ENCODE peak calls at places on chromosomes 16 and 17, in eight cellular contexts. J is uterus, Q is tibial nerve, V is GM12878, T is BJ, C is H7, U is SJSA1, G is colonic mucosa. L is an unnamed sample. For H3K36me3, the result is how much of the 10 kb centered on the place peaks cover.

GRCh38 chr16:25403852-25404251 is 146.2 kb upstream of the ZKSCAN2 start:
- DNase-seq in J (no peak), Q (no peak), V (no peak), T (no peak), C (no peak), U (no peak), G (no peak), L (no peak)

GRCh38 chr17:74213897-74214386 is 571 bp downstream of the TTYH2 start:
- DNase-seq in J (peak), Q (no peak), V (no peak), T (no peak), C (peak), U (no peak), G (peak), L (no peak)

GRCh38 chr16:4521971-4522623 is 16.5 kb downstream of the CDIP1 start:
- DNase-seq in J (no peak), Q (no peak), V (no peak), T (no peak), C (peak), U (no peak), G (no peak), L (no peak)

GRCh38 chr17:37614391-37614790 is 5.2 kb upstream of the SYNRG start:
- DNase-seq in J (no peak), Q (no peak), V (no peak), T (peak), C (no peak), U (peak), G (no peak), L (peak)

GRCh38 chr16:27429330-27429871 is 27.4 kb downstream of the IL21R start:
- DNase-seq in J (no peak), Q (no peak), V (no peak), T (no peak), C (no peak), U (no peak), G (peak), L (no peak)

GRCh38 chr16:27972500-27972899 is 91.0 kb downstream of the GSG1L start:
- DNase-seq in J (no peak), Q (no peak), V (peak), T (no peak), C (peak), U (peak), G (peak), L (peak)

GRCh38 chr17:5069724-5070123 is 8.5 kb upstream of the ZFP3 start:
- DNase-seq in J (no peak), Q (peak), V (no peak), T (no peak), C (no peak), U (no peak), G (no peak), L (no peak)

GRCh38 chr16:64590516-64590915 is 531.3 kb downstream of the CDH11 start:
- DNase-seq in J (no peak), Q (no peak), V (no peak), T (peak), C (no peak), U (no peak), G (no peak), L (peak)

GRCh38 chr17:8732406-8733065 is 12.1 kb downstream of the CCDC42 start:
- DNase-seq in J (no peak), Q (no peak), V (no peak), T (no peak), C (no peak), U (peak), G (no peak), L (no peak)

GRCh38 chr17:32486701-32487459 is at the start of gene CDK5R1:
- DNase-seq in J (peak), Q (no peak), V (no peak), T (no peak), C (peak), U (peak), G (peak), L (no peak)

GRCh38 chr17:77208217-77208808 is 67.5 kb downstream of the SEC14L1 start:
- DNase-seq in J (peak), Q (peak), V (no peak), T (peak), C (no peak), U (peak), G (no peak), L (peak)

GRCh38 chr17:36611345-36612072 is 10.1 kb downstream of the MRM1 start:
- DNase-seq in J (no peak), Q (no peak), V (no peak), T (no peak), C (no peak), U (no peak), G (no peak), L (peak)

GRCh38 chr17:77495575-77495974 is 354.8 kb downstream of the SEC14L1 start:
- DNase-seq in J (no peak), Q (no peak), V (no peak), T (no peak), C (no peak), U (no peak), G (no peak), L (no peak)

GRCh38 chr17:63356275-63356905 is 89.7 kb downstream of the CYB561 start:
- DNase-seq in J (no peak), Q (no peak), V (no peak), T (peak), C (no peak), U (peak), G (no peak), L (peak)

GRCh38 chr16:46885960-46886763 is 2.0 kb downstream of the GPT2 start:
- DNase-seq in J (no peak), Q (peak), V (no peak), T (no peak), C (no peak), U (no peak), G (no peak), L (no peak)

GRCh38 chr16:53695070-53695469 is 8.6 kb downstream of the RPGRIP1L start:
- DNase-seq in J (no peak), Q (no peak), V (no peak), T (peak), C (no peak), U (peak), G (no peak), L (peak)

GRCh38 chr17:79006001-79006400 is 3.6 kb downstream of the CANT1 start:
- DNase-seq in J (peak), Q (no peak), V (no peak), T (no peak), C (peak), U (no peak), G (peak), L (no peak)

GRCh38 chr17:64032081-64032480 is 11.6 kb upstream of the ICAM2 start:
- DNase-seq in J (no peak), Q (no peak), V (no peak), T (no peak), C (peak), U (no peak), G (peak), L (peak)

GRCh38 chr17:34389343-34389742 is 26.3 kb upstream of the CCL1 start:
- DNase-seq in J (no peak), Q (no peak), V (no peak), T (no peak), C (no peak), U (no peak), G (no peak), L (no peak)

GRCh38 chr16:61042736-61043135 is 993.5 kb downstream of the CDH8 start:
- DNase-seq in J (no peak), Q (no peak), V (no peak), T (no peak), C (peak), U (no peak), G (no peak), L (no peak)

GRCh38 chr17:4583796-4584124 is 569 bp upstream of the SMTNL2 start:
- DNase-seq in J (no peak), Q (no peak), V (no peak), T (no peak), C (peak), U (peak), G (no peak), L (no peak)

GRCh38 chr17:41825175-41825845 is 10.7 kb downstream of the NT5C3B start:
- DNase-seq in J (no peak), Q (no peak), V (no peak), T (no peak), C (no peak), U (no peak), G (no peak), L (no peak)

GRCh38 chr17:78231991-78232759 is 744 bp downstream of the TMEM235 start:
- DNase-seq in J (no peak), Q (no peak), V (no peak), T (no peak), C (peak), U (no peak), G (no peak), L (no peak)

GRCh38 chr16:70250748-70251650 is 741 bp downstream of the EXOSC6 start:
- DNase-seq in J (peak), Q (no peak), V (no peak), T (no peak), C (peak), U (no peak), G (peak), L (peak)

GRCh38 chr16:9258423-9259051 is 167.1 kb downstream of the HAPSTR1 start:
- DNase-seq in J (no peak), Q (no peak), V (no peak), T (no peak), C (peak), U (peak), G (peak), L (peak)

GRCh38 chr17:53004902-53005301 is 817.8 kb upstream of the KIF2B start:
- DNase-seq in J (no peak), Q (no peak), V (no peak), T (no peak), C (no peak), U (no peak), G (no peak), L (no peak)

GRCh38 chr16:3465301-3465700 is 21.8 kb downstream of the NAA60 start:
- DNase-seq in J (no peak), Q (no peak), V (no peak), T (no peak), C (no peak), U (no peak), G (no peak), L (no peak)

GRCh38 chr16:71287903-71288302 is 1.3 kb downstream of the CMTR2 start:
- DNase-seq in J (no peak), Q (no peak), V (no peak), T (no peak), C (no peak), U (peak), G (no peak), L (no peak)
- H3K4me3 ChIP-seq in J (no peak), Q (peak), V (peak), T (no peak), C (no peak), U (no peak), G (no peak), L (peak)

GRCh38 chr16:71674229-71674628 is 48.2 kb downstream of the MARVELD3 start:
- DNase-seq in J (no peak), Q (no peak), V (no peak), T (no peak), C (no peak), U (no peak), G (no peak), L (no peak)
- H3K36me3 ChIP-seq in J (under half), Q (under half), V (under half), T (under half), C (under half), U (half or more), G (under half), L (under half)

GRCh38 chr16:660459-661183 is 7.3 kb upstream of the RHOT2 start:
- DNase-seq in J (peak), Q (peak), V (peak), T (no peak), C (peak), U (no peak), G (peak), L (peak)
- H3K4me3 ChIP-seq in J (no peak), Q (peak), V (no peak), T (no peak), C (peak), U (no peak), G (peak), L (peak)

DNA sequence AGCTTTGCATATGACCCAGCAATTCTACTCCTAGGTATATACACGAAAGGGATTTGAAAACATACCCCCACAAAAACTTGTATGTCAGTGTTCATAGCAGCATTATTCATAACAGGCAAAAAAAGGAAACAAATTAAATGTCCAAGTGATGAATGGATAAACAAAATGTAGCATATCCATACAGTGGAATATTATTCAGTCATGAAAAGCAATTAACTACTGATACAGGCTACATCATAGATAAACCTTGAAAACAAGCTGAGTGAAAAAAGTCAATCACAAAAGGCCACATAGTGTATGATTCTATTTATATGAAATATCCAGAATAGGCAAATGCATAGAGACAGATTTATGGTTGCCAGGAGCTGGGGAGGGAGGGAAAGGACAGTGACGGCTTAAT is 676 bp downstream of the EME1 start:
- DNase-seq in J (no peak), Q (no peak), V (no peak), T (no peak), C (no peak), U (no peak), G (no peak), L (no peak)
- H3K36me3 ChIP-seq in J (under half), Q (under half), V (under half), T (under half), C (under half), U (half or more), G (under half), L (under half)

GRCh38 chr17:81032641-81033422 is 2.1 kb upstream of the BAIAP2 start:
- DNase-seq in J (peak), Q (no peak), V (no peak), T (no peak), C (no peak), U (no peak), G (no peak), L (no peak)
- H3K4me3 ChIP-seq in J (no peak), Q (no peak), V (no peak), T (no peak), C (no peak), U (no peak), G (peak), L (no peak)

DNA sequence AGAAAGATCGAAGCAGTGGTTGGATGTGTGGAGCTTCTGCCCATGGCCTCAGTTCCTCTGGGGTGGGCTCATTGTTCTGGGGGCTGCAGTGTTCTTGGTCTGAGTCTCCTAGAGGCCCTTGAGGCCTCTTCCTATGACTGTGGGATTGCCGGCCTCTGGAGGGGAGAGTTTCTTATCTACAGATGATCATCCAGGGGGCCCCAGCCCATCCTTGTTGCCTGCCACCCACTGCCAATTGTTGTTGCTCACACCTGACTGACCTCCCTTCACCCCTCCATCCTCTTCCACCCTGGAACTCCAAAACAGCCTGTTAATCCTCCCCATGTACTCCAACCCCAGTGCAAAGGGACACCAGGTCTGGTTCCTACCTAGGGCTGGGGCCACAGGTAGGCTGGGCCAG is 5.9 kb downstream of the B3GNT9 start:
- DNase-seq in J (no peak), Q (no peak), V (no peak), T (no peak), C (no peak), U (no peak), G (no peak), L (no peak)
- H3K36me3 ChIP-seq in J (under half), Q (under half), V (under half), T (under half), C (under half), U (half or more), G (under half), L (half or more)

GRCh38 chr17:15944720-15945492 is at the start of gene ADORA2B:
- DNase-seq in J (peak), Q (no peak), V (no peak), T (no peak), C (peak), U (peak), G (peak), L (peak)

GRCh38 chr17:15946611-15947120 is 1.7 kb downstream of the ADORA2B start:
- DNase-seq in J (no peak), Q (no peak), V (no peak), T (no peak), C (peak), U (no peak), G (peak), L (no peak)

GRCh38 chr17:15947976-15948752 is 3.2 kb downstream of the ADORA2B start:
- DNase-seq in J (no peak), Q (no peak), V (no peak), T (no peak), C (peak), U (no peak), G (peak), L (no peak)

GRCh38 chr17:15945493-15946209 is 721 bp downstream of the ADORA2B start:
- DNase-seq in J (no peak), Q (no peak), V (no peak), T (no peak), C (peak), U (no peak), G (peak), L (no peak)

GRCh38 chr17:15947331-15947730 is 2.4 kb downstream of the ADORA2B start:
- DNase-seq in J (no peak), Q (no peak), V (no peak), T (no peak), C (peak), U (no peak), G (peak), L (no peak)
- H3K4me3 ChIP-seq in J (no peak), Q (no peak), V (no peak), T (no peak), C (no peak), U (no peak), G (no peak), L (peak)

DNA sequence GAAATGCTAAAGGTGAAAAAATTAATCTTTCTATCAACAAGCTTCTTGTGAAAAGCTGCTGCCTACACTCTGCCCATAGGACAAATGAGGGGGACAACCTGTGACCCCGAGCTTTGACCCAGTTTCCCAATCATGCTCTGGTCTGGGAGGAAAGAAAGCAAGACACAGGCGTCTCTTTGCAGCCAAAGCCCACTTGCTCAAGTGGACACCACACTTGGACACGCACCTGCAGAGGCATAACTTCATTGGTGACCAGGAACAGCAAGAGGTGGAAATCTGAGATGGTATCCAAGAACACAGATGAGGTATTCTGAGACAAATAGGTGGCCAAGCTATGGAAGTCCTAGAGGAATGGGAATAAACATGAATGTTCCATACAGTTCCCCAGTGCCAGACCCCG is 15.0 kb upstream of the FAAP100 start:
- DNase-seq in J (no peak), Q (no peak), V (no peak), T (no peak), C (no peak), U (no peak), G (no peak), L (no peak)
- H3K36me3 ChIP-seq in J (under half), Q (under half), V (under half), T (under half), C (half or more), U (half or more), G (under half), L (half or more)

GRCh38 chr17:48107137-48108055 is at the start of gene SNX11:
- DNase-seq in J (peak), Q (peak), V (no peak), T (no peak), C (peak), U (peak), G (peak), L (peak)

GRCh38 chr17:48110722-48111121 is 3.2 kb downstream of the SNX11 start:
- DNase-seq in J (no peak), Q (no peak), V (no peak), T (no peak), C (no peak), U (no peak), G (no peak), L (no peak)

GRCh38 chr17:48111937-48112241 is 4.3 kb downstream of the SNX11 start:
- DNase-seq in J (no peak), Q (no peak), V (no peak), T (no peak), C (no peak), U (no peak), G (no peak), L (no peak)

DNA sequence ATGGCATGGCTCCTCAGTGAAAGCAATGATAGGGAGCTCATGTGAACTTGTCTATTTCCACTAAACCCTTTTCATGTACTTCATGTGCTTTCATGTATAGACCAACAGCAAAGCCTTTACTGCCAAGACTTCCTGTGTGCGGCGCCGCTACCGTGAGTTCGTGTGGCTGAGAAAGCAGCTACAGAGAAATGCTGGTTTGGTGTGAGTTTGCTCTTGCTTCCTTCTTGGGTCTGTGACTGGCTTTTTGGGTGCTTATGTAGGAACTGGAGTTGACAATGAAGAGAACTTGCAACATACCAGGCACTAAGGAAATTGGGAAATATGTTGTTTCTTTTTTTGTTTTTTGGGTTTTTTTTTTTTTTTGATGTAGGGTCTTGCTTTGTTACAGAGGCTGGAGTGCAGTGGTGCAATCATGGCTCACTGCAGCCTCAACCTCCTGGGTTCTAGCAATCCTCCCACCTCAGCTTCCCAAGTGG is 5.7 kb downstream of the SNX11 start:
- DNase-seq in J (no peak), Q (peak), V (peak), T (no peak), C (no peak), U (no peak), G (no peak), L (no peak)
- H3K4me3 ChIP-seq in J (no peak), Q (no peak), V (peak), T (no peak), C (no peak), U (no peak), G (no peak), L (no peak)

GRCh38 chr17:60066576-60066975 is 12.1 kb downstream of the HEATR6 start:
- DNase-seq in J (no peak), Q (no peak), V (no peak), T (no peak), C (no peak), U (no peak), G (no peak), L (no peak)
- H3K36me3 ChIP-seq in J (under half), Q (under half), V (under half), T (under half), C (under half), U (half or more), G (under half), L (under half)